ENCODE peak calls at places on chromosomes 2 and 18, in four cellular contexts. G, F, N and V are unnamed samples.

GRCh38 chr2:43420310-43420903 is 175.4 kb downstream of the THADA start:
- DNase-seq in G (peak; percentile 68), F (no peak), N (no peak), V (no peak)

GRCh38 chr18:55228707-55229106 is 269.4 kb upstream of the CCDC68 start:
- DNase-seq in G (no peak), F (no peak), N (no peak), V (no peak)

GRCh38 chr2:58436842-58437241 is 195.7 kb upstream of the FANCL start:
- DNase-seq in G (no peak), F (no peak), N (no peak), V (no peak)

GRCh38 chr2:235171511-235172130 is 219.8 kb downstream of the SH3BP4 start:
- DNase-seq in G (no peak), F (no peak), N (no peak), V (no peak)

GRCh38 chr2:74188018-74188601 is 9.4 kb upstream of the MOB1A start:
- DNase-seq in G (peak; percentile 33), F (no peak), N (no peak), V (no peak)

GRCh38 chr18:45464619-45465018 is 150.7 kb upstream of the SLC14A2 start:
- DNase-seq in G (no peak), F (no peak), N (no peak), V (no peak)

GRCh38 chr2:170425291-170425751 is 247.4 kb downstream of the MYO3B start:
- DNase-seq in G (peak; percentile 25), F (peak; percentile 8), N (no peak), V (no peak)

GRCh38 chr2:193584522-193584938 is 1389.8 kb upstream of the TMEFF2 start:
- DNase-seq in G (peak; percentile 71), F (no peak), N (peak; percentile 2), V (peak; percentile 51)

GRCh38 chr18:56121669-56122068 is 516.7 kb downstream of the TXNL1 start:
- DNase-seq in G (no peak), F (no peak), N (no peak), V (no peak)

GRCh38 chr18:32775628-32776027 is 2.8 kb upstream of the KLHL14 start:
- DNase-seq in G (no peak), F (no peak), N (no peak), V (no peak)

GRCh38 chr2:56376699-56377665 is 193.2 kb downstream of the CCDC85A start:
- DNase-seq in G (no peak), F (no peak), N (no peak), V (no peak)

GRCh38 chr2:128646091-128646490 is 327.4 kb upstream of the HS6ST1 start:
- DNase-seq in G (no peak), F (no peak), N (no peak), V (no peak)

GRCh38 chr2:53636616-53637015 is 131.0 kb upstream of the CHAC2 start:
- DNase-seq in G (no peak), F (no peak), N (no peak), V (no peak)

GRCh38 chr2:150080115-150080514 is 407.4 kb downstream of the RND3 start:
- DNase-seq in G (no peak), F (no peak), N (no peak), V (no peak)

GRCh38 chr2:9699139-9699823 is 68.5 kb upstream of the YWHAQ start:
- DNase-seq in G (no peak), F (no peak), N (peak; percentile 64), V (no peak)

GRCh38 chr2:10161961-10162441 is 39.5 kb downstream of the RRM2 start:
- DNase-seq in G (no peak), F (no peak), N (peak; percentile 15), V (no peak)

GRCh38 chr2:53505814-53506213 is 261.8 kb upstream of the CHAC2 start:
- DNase-seq in G (no peak), F (no peak), N (no peak), V (no peak)

GRCh38 chr2:35973132-35973736 is 382.3 kb upstream of the CRIM1 start:
- DNase-seq in G (peak; percentile 46), F (peak; percentile 0), N (no peak), V (no peak)

GRCh38 chr2:158995677-158996049 is 27.2 kb downstream of the TANC1 start:
- DNase-seq in G (no peak), F (no peak), N (no peak), V (no peak)

GRCh38 chr2:158993030-158993429 is 24.6 kb downstream of the TANC1 start:
- DNase-seq in G (no peak), F (no peak), N (no peak), V (no peak)

GRCh38 chr2:158996378-158996993 is 28.0 kb downstream of the TANC1 start:
- DNase-seq in G (no peak), F (no peak), N (no peak), V (no peak)

GRCh38 chr2:158993721-158994587 is 25.5 kb downstream of the TANC1 start:
- DNase-seq in G (no peak), F (no peak), N (no peak), V (no peak)

GRCh38 chr2:158994920-158995676 is 26.7 kb downstream of the TANC1 start:
- DNase-seq in G (peak; percentile 86), F (no peak), N (no peak), V (no peak)
- TF ChIP-seq GABPA in G (no peak), F (no peak), N (no peak), V (no peak)

DNA sequence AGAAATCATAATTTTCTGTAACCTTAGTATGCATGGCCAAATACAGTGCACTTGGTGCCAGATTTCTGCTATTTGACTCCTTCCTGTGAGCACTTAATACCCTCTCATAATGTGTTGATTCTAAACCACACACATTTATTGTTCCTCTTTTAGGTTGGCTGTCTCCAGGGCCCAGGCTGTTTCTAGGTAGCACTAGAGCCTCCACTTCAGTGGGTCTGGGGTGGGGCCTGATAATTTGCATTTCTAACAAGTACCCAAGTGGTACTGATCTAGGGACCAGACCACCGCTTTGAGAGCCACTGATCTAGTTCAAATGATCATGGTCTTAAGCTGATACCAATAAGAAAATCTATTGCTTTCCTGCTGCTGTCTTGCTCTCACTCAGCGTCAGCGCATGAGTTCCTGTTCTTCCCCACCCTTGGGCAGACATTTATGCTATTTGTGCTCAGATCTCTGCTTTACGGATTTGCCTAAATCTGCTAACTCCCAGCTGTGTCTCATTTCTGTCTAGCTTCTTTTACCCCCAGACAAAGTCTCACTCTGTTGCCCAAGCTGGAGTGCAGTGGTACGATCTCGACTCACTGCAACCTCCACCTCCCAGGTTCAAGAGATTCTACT is 7.4 kb downstream of the PTRHD1 start:
- DNase-seq in G (no peak), F (no peak), N (no peak), V (no peak)
- TF ChIP-seq GABPA in G (no peak), F (no peak), N (no peak), V (no peak)

DNA sequence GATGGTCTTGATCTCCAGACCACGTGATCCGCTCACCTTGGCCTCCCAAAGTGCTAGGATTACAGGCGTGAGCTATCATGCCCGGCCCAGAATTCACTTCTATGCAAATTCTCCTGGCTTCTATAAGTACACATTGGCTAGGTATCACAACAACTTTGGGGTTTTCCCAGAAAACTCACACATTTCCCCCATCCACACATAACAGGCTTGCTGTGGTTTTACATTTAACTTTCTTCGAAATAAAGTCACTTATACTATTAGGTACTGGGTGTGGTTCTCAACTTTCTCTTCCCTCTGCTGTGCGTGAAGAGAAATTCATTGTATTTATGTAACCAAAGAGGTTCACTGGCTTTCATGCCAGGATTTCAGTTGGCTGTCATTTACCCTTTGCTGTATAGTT is 439.4 kb upstream of the CWC22 start:
- DNase-seq in G (no peak), F (no peak), N (no peak), V (no peak)
- TF ChIP-seq GABPA in G (no peak), F (no peak), N (no peak), V (no peak)

GRCh38 chr2:26587966-26588365 is 53.2 kb downstream of the CIB4 start:
- DNase-seq in G (no peak), F (no peak), N (no peak), V (no peak)
- TF ChIP-seq GABPA in G (no peak), F (no peak), N (no peak), V (no peak)

GRCh38 chr2:76953733-76954347 is 568.3 kb downstream of the LRRTM4 start:
- DNase-seq in G (peak; percentile 68), F (peak; percentile 3), N (peak; percentile 2), V (peak; percentile 74)
- TF ChIP-seq GABPA in G (no peak), F (no peak), N (no peak), V (no peak)

GRCh38 chr18:44452346-44452745 is 228.3 kb upstream of the SETBP1 start:
- DNase-seq in G (no peak), F (no peak), N (no peak), V (no peak)
- TF ChIP-seq GABPA in G (no peak), F (no peak), N (no peak), V (no peak)

GRCh38 chr2:219158025-219158424 is 2.6 kb downstream of the NHEJ1 start:
- DNase-seq in G (no peak), F (no peak), N (no peak), V (no peak)
- TF ChIP-seq GABPA in G (no peak), F (no peak), N (no peak), V (no peak)

GRCh38 chr2:108778857-108779256 is 7.7 kb upstream of the CCDC138 start:
- DNase-seq in G (no peak), F (no peak), N (no peak), V (no peak)
- TF ChIP-seq GABPA in G (no peak), F (no peak), N (no peak), V (no peak)